ENCODE peak calls at places on chromosome 10, in eight cellular contexts. One of them, this sample, is unnamed.

GRCh38 chr10:76036410-76036940 is 605.1 kb downstream of the LRMDA start:
- DNase-seq in IMR-90: peak
- DNase-seq in pancreas: peak
- DNase-seq in endothelial cell: peak
- DNase-seq in right lobe of liver: peak
- DNase-seq in fibroblast of lung: peak
- DNase-seq in body of pancreas: peak
- DNase-seq in mammary epithelial cell: peak
- DNase-seq in this sample: peak

GRCh38 chr10:118983263-118983662 is 46.3 kb upstream of the NANOS1 start:
- DNase-seq in IMR-90: no peak
- DNase-seq in mammary epithelial cell: no peak
- DNase-seq in fibroblast of lung: peak
- DNase-seq in pancreas: no peak
- DNase-seq in right lobe of liver: peak
- DNase-seq in body of pancreas: no peak
- DNase-seq in endothelial cell: no peak
- DNase-seq in this sample: no peak

GRCh38 chr10:55495555-55495954 is 694.5 kb upstream of the PCDH15 start:
- DNase-seq in body of pancreas: no peak
- DNase-seq in IMR-90: no peak
- DNase-seq in pancreas: no peak
- DNase-seq in mammary epithelial cell: no peak
- DNase-seq in fibroblast of lung: no peak
- DNase-seq in right lobe of liver: no peak
- DNase-seq in endothelial cell: no peak
- DNase-seq in this sample: no peak

GRCh38 chr10:336247-336646 is 201.0 kb downstream of the ZMYND11 start:
- DNase-seq in pancreas: no peak
- DNase-seq in endothelial cell: no peak
- DNase-seq in mammary epithelial cell: no peak
- DNase-seq in body of pancreas: no peak
- DNase-seq in right lobe of liver: no peak
- DNase-seq in IMR-90: no peak
- DNase-seq in fibroblast of lung: no peak
- DNase-seq in this sample: no peak

GRCh38 chr10:93672022-93672678 is 30.2 kb downstream of the FRA10AC1 start:
- DNase-seq in pancreas: no peak
- DNase-seq in mammary epithelial cell: no peak
- DNase-seq in IMR-90: no peak
- DNase-seq in endothelial cell: no peak
- DNase-seq in body of pancreas: no peak
- DNase-seq in right lobe of liver: peak
- DNase-seq in fibroblast of lung: no peak
- DNase-seq in this sample: no peak

GRCh38 chr10:8758029-8758428 is 703.5 kb downstream of the GATA3 start:
- DNase-seq in mammary epithelial cell: peak
- DNase-seq in right lobe of liver: no peak
- DNase-seq in IMR-90: no peak
- DNase-seq in endothelial cell: no peak
- DNase-seq in pancreas: no peak
- DNase-seq in body of pancreas: no peak
- DNase-seq in fibroblast of lung: no peak
- DNase-seq in this sample: peak

GRCh38 chr10:43160067-43160918 is 22.0 kb downstream of the CSGALNACT2 start:
- DNase-seq in pancreas: no peak
- DNase-seq in IMR-90: peak
- DNase-seq in right lobe of liver: no peak
- DNase-seq in body of pancreas: no peak
- DNase-seq in fibroblast of lung: peak
- DNase-seq in mammary epithelial cell: peak
- DNase-seq in endothelial cell: no peak
- DNase-seq in this sample: peak

GRCh38 chr10:93745411-93746065 is 12.2 kb upstream of the LGI1 start:
- DNase-seq in mammary epithelial cell: no peak
- DNase-seq in body of pancreas: no peak
- DNase-seq in IMR-90: no peak
- DNase-seq in right lobe of liver: peak
- DNase-seq in pancreas: no peak
- DNase-seq in fibroblast of lung: peak
- DNase-seq in endothelial cell: peak
- DNase-seq in this sample: peak

GRCh38 chr10:3393958-3394357 is 221.4 kb upstream of the PITRM1 start:
- DNase-seq in pancreas: no peak
- DNase-seq in body of pancreas: no peak
- DNase-seq in endothelial cell: no peak
- DNase-seq in fibroblast of lung: no peak
- DNase-seq in right lobe of liver: no peak
- DNase-seq in IMR-90: no peak
- DNase-seq in mammary epithelial cell: no peak
- DNase-seq in this sample: no peak

GRCh38 chr10:8811201-8811600 is 756.7 kb downstream of the GATA3 start:
- DNase-seq in body of pancreas: no peak
- DNase-seq in right lobe of liver: no peak
- DNase-seq in endothelial cell: no peak
- DNase-seq in mammary epithelial cell: peak
- DNase-seq in IMR-90: no peak
- DNase-seq in fibroblast of lung: no peak
- DNase-seq in pancreas: no peak
- DNase-seq in this sample: no peak

GRCh38 chr10:59177031-59177861 is 803 bp downstream of the PHYHIPL start:
- DNase-seq in IMR-90: peak
- DNase-seq in pancreas: peak
- DNase-seq in mammary epithelial cell: peak
- DNase-seq in right lobe of liver: peak
- DNase-seq in fibroblast of lung: peak
- DNase-seq in endothelial cell: peak
- DNase-seq in body of pancreas: peak
- DNase-seq in this sample: peak

GRCh38 chr10:124562425-124563060 is 100.9 kb downstream of the LHPP start:
- DNase-seq in right lobe of liver: no peak
- DNase-seq in endothelial cell: no peak
- DNase-seq in fibroblast of lung: no peak
- DNase-seq in pancreas: no peak
- DNase-seq in IMR-90: no peak
- DNase-seq in body of pancreas: no peak
- DNase-seq in mammary epithelial cell: peak
- DNase-seq in this sample: no peak

GRCh38 chr10:14904316-14904732 is 25.7 kb downstream of the SUV39H2 start:
- DNase-seq in IMR-90: peak
- DNase-seq in right lobe of liver: no peak
- DNase-seq in endothelial cell: no peak
- DNase-seq in pancreas: no peak
- DNase-seq in mammary epithelial cell: no peak
- DNase-seq in body of pancreas: no peak
- DNase-seq in fibroblast of lung: peak
- DNase-seq in this sample: peak

GRCh38 chr10:21173964-21174669 is 277.0 kb upstream of the NEBL start:
- DNase-seq in mammary epithelial cell: peak
- DNase-seq in pancreas: peak
- DNase-seq in endothelial cell: peak
- DNase-seq in body of pancreas: peak
- DNase-seq in IMR-90: no peak
- DNase-seq in fibroblast of lung: no peak
- DNase-seq in right lobe of liver: peak
- DNase-seq in this sample: no peak

GRCh38 chr10:117370205-117370604 is 5.0 kb downstream of the PDZD8 start:
- DNase-seq in body of pancreas: no peak
- DNase-seq in right lobe of liver: no peak
- DNase-seq in IMR-90: peak
- DNase-seq in endothelial cell: no peak
- DNase-seq in mammary epithelial cell: no peak
- DNase-seq in fibroblast of lung: peak
- DNase-seq in pancreas: no peak
- DNase-seq in this sample: peak

GRCh38 chr10:36817898-36818297 is 307.5 kb upstream of the ANKRD30A start:
- DNase-seq in right lobe of liver: no peak
- DNase-seq in fibroblast of lung: no peak
- DNase-seq in pancreas: no peak
- DNase-seq in endothelial cell: no peak
- DNase-seq in mammary epithelial cell: no peak
- DNase-seq in body of pancreas: no peak
- DNase-seq in IMR-90: no peak
- DNase-seq in this sample: no peak
- TF ChIP-seq CTCF in right lobe of liver: no peak
- TF ChIP-seq CTCF in fibroblast of lung: no peak
- TF ChIP-seq CTCF in pancreas: no peak
- TF ChIP-seq CTCF in endothelial cell: no peak
- TF ChIP-seq CTCF in mammary epithelial cell: no peak
- TF ChIP-seq CTCF in body of pancreas: no peak
- TF ChIP-seq CTCF in IMR-90: no peak
- TF ChIP-seq CTCF in this sample: no peak

GRCh38 chr10:114811769-114812353 is 9.7 kb upstream of the FHIP2A start:
- DNase-seq in mammary epithelial cell: no peak
- DNase-seq in pancreas: no peak
- DNase-seq in right lobe of liver: no peak
- DNase-seq in IMR-90: no peak
- DNase-seq in body of pancreas: no peak
- DNase-seq in endothelial cell: no peak
- DNase-seq in fibroblast of lung: no peak
- DNase-seq in this sample: no peak

GRCh38 chr10:114810926-114811325 is 10.7 kb upstream of the FHIP2A start:
- DNase-seq in right lobe of liver: no peak
- DNase-seq in mammary epithelial cell: no peak
- DNase-seq in endothelial cell: no peak
- DNase-seq in IMR-90: no peak
- DNase-seq in fibroblast of lung: no peak
- DNase-seq in pancreas: no peak
- DNase-seq in body of pancreas: no peak
- DNase-seq in this sample: no peak

GRCh38 chr10:114806572-114807391 is 14.8 kb upstream of the FHIP2A start:
- DNase-seq in IMR-90: no peak
- DNase-seq in fibroblast of lung: no peak
- DNase-seq in body of pancreas: no peak
- DNase-seq in pancreas: no peak
- DNase-seq in endothelial cell: no peak
- DNase-seq in mammary epithelial cell: no peak
- DNase-seq in right lobe of liver: no peak
- DNase-seq in this sample: no peak

GRCh38 chr10:114808982-114809381 is 12.6 kb upstream of the FHIP2A start:
- DNase-seq in endothelial cell: no peak
- DNase-seq in right lobe of liver: no peak
- DNase-seq in fibroblast of lung: no peak
- DNase-seq in mammary epithelial cell: no peak
- DNase-seq in body of pancreas: no peak
- DNase-seq in IMR-90: no peak
- DNase-seq in pancreas: no peak
- DNase-seq in this sample: no peak
- TF ChIP-seq CTCF in endothelial cell: no peak
- TF ChIP-seq CTCF in right lobe of liver: no peak
- TF ChIP-seq CTCF in fibroblast of lung: no peak
- TF ChIP-seq CTCF in mammary epithelial cell: no peak
- TF ChIP-seq CTCF in body of pancreas: no peak
- TF ChIP-seq CTCF in IMR-90: no peak
- TF ChIP-seq CTCF in pancreas: no peak
- TF ChIP-seq CTCF in this sample: no peak

DNA sequence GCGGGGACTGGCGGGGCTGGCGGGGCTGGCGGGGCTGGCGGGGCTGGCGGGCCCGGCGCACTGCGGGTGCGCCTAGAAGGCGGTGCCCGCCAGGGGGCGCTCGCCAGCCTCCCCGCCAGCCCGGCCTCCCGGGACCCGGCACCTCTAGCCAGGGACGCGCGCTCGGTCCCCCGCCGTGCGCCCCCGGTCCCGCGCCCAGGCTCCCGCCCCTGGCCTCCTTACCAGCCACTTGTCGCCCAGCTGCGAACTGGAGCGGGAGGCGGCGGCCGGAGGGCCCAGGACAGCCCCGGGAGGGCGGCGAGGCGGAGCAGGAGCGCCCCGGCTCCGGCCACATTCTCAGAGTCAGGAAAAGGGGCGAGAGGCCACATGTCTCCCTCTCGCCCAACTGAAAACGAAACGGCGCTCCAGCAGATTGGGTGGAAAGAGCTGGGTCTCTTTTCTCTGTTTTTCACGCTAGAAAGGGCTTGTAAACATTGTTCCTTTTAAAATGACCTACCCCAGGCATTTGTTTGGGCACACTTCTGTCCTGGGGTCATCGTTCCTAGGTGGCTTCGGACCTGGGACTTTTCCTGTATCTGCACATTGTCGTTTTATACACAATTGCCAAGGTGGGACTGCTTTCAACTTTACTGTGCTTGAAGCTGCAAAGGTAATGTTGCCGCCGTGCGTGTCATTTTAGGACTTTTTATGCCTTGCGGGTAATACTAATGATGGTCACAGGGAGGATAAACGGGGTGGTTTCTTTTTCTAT is 378 bp upstream of the PRKCQ start:
- DNase-seq in mammary epithelial cell: peak
- DNase-seq in fibroblast of lung: peak
- DNase-seq in right lobe of liver: peak
- DNase-seq in body of pancreas: peak
- DNase-seq in IMR-90: peak
- DNase-seq in endothelial cell: peak
- DNase-seq in pancreas: peak
- DNase-seq in this sample: peak
- TF ChIP-seq CTCF in mammary epithelial cell: peak
- TF ChIP-seq CTCF in fibroblast of lung: peak
- TF ChIP-seq CTCF in right lobe of liver: peak
- TF ChIP-seq CTCF in body of pancreas: peak
- TF ChIP-seq CTCF in IMR-90: peak
- TF ChIP-seq CTCF in endothelial cell: peak
- TF ChIP-seq CTCF in pancreas: peak
- TF ChIP-seq CTCF in this sample: peak

GRCh38 chr10:99958287-99958686 is 51.5 kb downstream of the DNMBP start:
- DNase-seq in endothelial cell: no peak
- DNase-seq in body of pancreas: no peak
- DNase-seq in IMR-90: peak
- DNase-seq in mammary epithelial cell: no peak
- DNase-seq in fibroblast of lung: peak
- DNase-seq in right lobe of liver: no peak
- DNase-seq in pancreas: no peak
- DNase-seq in this sample: peak

GRCh38 chr10:99952799-99953198 is 56.9 kb downstream of the DNMBP start:
- DNase-seq in pancreas: no peak
- DNase-seq in endothelial cell: no peak
- DNase-seq in right lobe of liver: no peak
- DNase-seq in mammary epithelial cell: no peak
- DNase-seq in fibroblast of lung: no peak
- DNase-seq in body of pancreas: no peak
- DNase-seq in IMR-90: no peak
- DNase-seq in this sample: no peak
- TF ChIP-seq CTCF in pancreas: no peak
- TF ChIP-seq CTCF in endothelial cell: no peak
- TF ChIP-seq CTCF in right lobe of liver: no peak
- TF ChIP-seq CTCF in mammary epithelial cell: no peak
- TF ChIP-seq CTCF in fibroblast of lung: no peak
- TF ChIP-seq CTCF in body of pancreas: no peak
- TF ChIP-seq CTCF in IMR-90: no peak
- TF ChIP-seq CTCF in this sample: no peak